ENCODE peak calls at places on chromosomes 7 and 10, in five cellular contexts. V is uterus, X is cardiac muscle cell, T is AG04450, E is left ventricle myocardium inferior. J is an unnamed sample.

GRCh38 chr7:26515462-26515861 is 223.8 kb downstream of the SNX10 start:
- DNase-seq in V (no peak), X (no peak), T (no peak), E (no peak), J (no peak)

GRCh38 chr10:23693398-23693797 is 254.5 kb downstream of the OTUD1 start:
- DNase-seq in V (no peak), X (no peak), T (no peak), E (no peak), J (no peak)

GRCh38 chr10:83978681-83979383 is 160.5 kb upstream of the GHITM start:
- DNase-seq in V (no peak), X (no peak), T (no peak), E (no peak), J (no peak)

GRCh38 chr10:122280156-122280555 is 9.1 kb downstream of the BTBD16 start:
- DNase-seq in V (no peak), X (no peak), T (no peak), E (no peak), J (peak)

GRCh38 chr7:66921396-66921917 is 432 bp downstream of the TMEM248 start:
- DNase-seq in V (peak), X (peak), T (no peak), E (no peak), J (no peak)

GRCh38 chr7:101128040-101128834 is 1.3 kb downstream of the SERPINE1 start:
- DNase-seq in V (no peak), X (no peak), T (no peak), E (no peak), J (no peak)

GRCh38 chr10:101280511-101280910 is 51.2 kb upstream of the LBX1 start:
- DNase-seq in V (no peak), X (no peak), T (no peak), E (no peak), J (no peak)

GRCh38 chr10:675532-675931 is 13.9 kb downstream of the DIP2C start:
- DNase-seq in V (no peak), X (no peak), T (no peak), E (no peak), J (no peak)

GRCh38 chr7:117119192-117119924 is 166.1 kb downstream of the ST7 start:
- DNase-seq in V (peak), X (peak), T (peak), E (peak), J (peak)

GRCh38 chr7:85287126-85287825 is 100.4 kb upstream of the SEMA3D start:
- DNase-seq in V (no peak), X (no peak), T (no peak), E (no peak), J (no peak)

GRCh38 chr10:43627942-43628341 is 20.7 kb downstream of the ZNF32 start:
- DNase-seq in V (no peak), X (no peak), T (no peak), E (no peak), J (no peak)

GRCh38 chr10:46285966-46286620 is 704 bp upstream of the ANTXRL start:
- DNase-seq in V (peak), X (no peak), T (no peak), E (no peak), J (no peak)

GRCh38 chr10:68133553-68133952 is 24.3 kb downstream of the MYPN start:
- DNase-seq in V (no peak), X (no peak), T (no peak), E (no peak), J (no peak)

GRCh38 chr10:120455004-120455403 is 2.0 kb upstream of the PLPP4 start:
- DNase-seq in V (no peak), X (no peak), T (no peak), E (no peak), J (no peak)

GRCh38 chr10:103859161-103860141 is 4.1 kb upstream of the SH3PXD2A start:
- DNase-seq in V (peak), X (peak), T (no peak), E (no peak), J (peak)

GRCh38 chr10:77391605-77392235 is 245.9 kb downstream of the KCNMA1 start:
- DNase-seq in V (peak), X (peak), T (peak), E (peak), J (peak)

GRCh38 chr10:112985701-112986510 is 35.9 kb downstream of the TCF7L2 start:
- DNase-seq in V (peak), X (no peak), T (peak), E (no peak), J (no peak)

GRCh38 chr10:43844236-43844635 is 195.6 kb upstream of the ZNF32 start:
- DNase-seq in V (no peak), X (no peak), T (no peak), E (no peak), J (no peak)

GRCh38 chr10:19843487-19843886 is 27.3 kb downstream of the PLXDC2 start:
- DNase-seq in V (no peak), X (no peak), T (peak), E (no peak), J (no peak)

GRCh38 chr7:92880212-92881090 is 44.1 kb upstream of the CDK6 start:
- DNase-seq in V (no peak), X (peak), T (no peak), E (no peak), J (no peak)

GRCh38 chr10:14625210-14625621 is 149.5 kb downstream of the FAM107B start:
- DNase-seq in V (no peak), X (peak), T (no peak), E (no peak), J (no peak)

GRCh38 chr10:72263613-72264241 is 10.0 kb upstream of the DDIT4 start:
- DNase-seq in V (no peak), X (no peak), T (no peak), E (no peak), J (peak)

GRCh38 chr10:33155720-33156638 is 178.5 kb downstream of the NRP1 start:
- DNase-seq in V (no peak), X (peak), T (peak), E (no peak), J (no peak)

GRCh38 chr10:61166065-61166464 is 222.1 kb upstream of the RHOBTB1 start:
- DNase-seq in V (no peak), X (no peak), T (no peak), E (no peak), J (no peak)

GRCh38 chr7:38846280-38846679 is 62.7 kb downstream of the VPS41 start:
- DNase-seq in V (no peak), X (no peak), T (no peak), E (no peak), J (no peak)

GRCh38 chr7:36261019-36261754 is 108.1 kb downstream of the EEPD1 start:
- DNase-seq in V (no peak), X (no peak), T (peak), E (no peak), J (no peak)

GRCh38 chr10:19683965-19684364 is 132.3 kb upstream of the PLXDC2 start:
- DNase-seq in V (no peak), X (no peak), T (no peak), E (no peak), J (no peak)

GRCh38 chr7:99984593-99984992 is 8.8 kb upstream of the AZGP1 start:
- DNase-seq in V (no peak), X (no peak), T (no peak), E (no peak), J (no peak)

GRCh38 chr7:66735154-66735553 is 5.4 kb upstream of the RABGEF1 start:
- DNase-seq in V (no peak), X (no peak), T (no peak), E (no peak), J (no peak)

GRCh38 chr7:98230746-98231471 is 19.7 kb downstream of the BHLHA15 start:
- DNase-seq in V (no peak), X (no peak), T (no peak), E (no peak), J (no peak)

GRCh38 chr7:48839108-48839507 is 85.2 kb upstream of the CDC14C start:
- DNase-seq in V (no peak), X (no peak), T (no peak), E (no peak), J (no peak)

GRCh38 chr10:96334888-96335526 is 23.8 kb downstream of the OPALIN start:
- DNase-seq in V (no peak), X (peak), T (peak), E (no peak), J (no peak)

GRCh38 chr10:112375721-112376577 is 2.0 kb downstream of the ACSL5 start:
- DNase-seq in V (peak), X (no peak), T (no peak), E (peak), J (peak)

GRCh38 chr7:117034851-117035462 is 81.7 kb downstream of the ST7 start:
- DNase-seq in V (no peak), X (no peak), T (no peak), E (no peak), J (no peak)

DNA sequence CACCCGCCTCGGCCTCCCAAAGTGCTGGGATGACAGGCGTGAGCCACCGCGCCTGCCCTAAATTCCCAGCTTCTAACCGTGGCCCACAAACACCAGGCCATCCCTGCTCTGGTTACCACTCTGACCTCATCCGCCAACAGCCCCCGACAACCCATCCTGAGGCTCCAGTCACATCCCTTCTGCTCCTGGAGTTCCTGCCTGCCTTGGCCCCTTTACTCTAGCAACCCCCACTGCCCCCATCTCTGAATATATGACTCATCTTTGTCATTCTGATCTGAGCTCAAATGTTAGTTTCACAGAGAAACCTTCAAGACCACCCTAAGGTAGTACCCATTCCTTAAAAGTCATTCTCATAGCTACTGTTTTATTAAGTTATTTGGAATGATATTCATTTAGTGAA is 26.6 kb downstream of the RHEB start:
- DNase-seq in V (no peak), X (no peak), T (no peak), E (no peak), J (no peak)
- H3K4me3 ChIP-seq in V (no peak), X (no peak), T (no peak), E (no peak), J (no peak)

DNA sequence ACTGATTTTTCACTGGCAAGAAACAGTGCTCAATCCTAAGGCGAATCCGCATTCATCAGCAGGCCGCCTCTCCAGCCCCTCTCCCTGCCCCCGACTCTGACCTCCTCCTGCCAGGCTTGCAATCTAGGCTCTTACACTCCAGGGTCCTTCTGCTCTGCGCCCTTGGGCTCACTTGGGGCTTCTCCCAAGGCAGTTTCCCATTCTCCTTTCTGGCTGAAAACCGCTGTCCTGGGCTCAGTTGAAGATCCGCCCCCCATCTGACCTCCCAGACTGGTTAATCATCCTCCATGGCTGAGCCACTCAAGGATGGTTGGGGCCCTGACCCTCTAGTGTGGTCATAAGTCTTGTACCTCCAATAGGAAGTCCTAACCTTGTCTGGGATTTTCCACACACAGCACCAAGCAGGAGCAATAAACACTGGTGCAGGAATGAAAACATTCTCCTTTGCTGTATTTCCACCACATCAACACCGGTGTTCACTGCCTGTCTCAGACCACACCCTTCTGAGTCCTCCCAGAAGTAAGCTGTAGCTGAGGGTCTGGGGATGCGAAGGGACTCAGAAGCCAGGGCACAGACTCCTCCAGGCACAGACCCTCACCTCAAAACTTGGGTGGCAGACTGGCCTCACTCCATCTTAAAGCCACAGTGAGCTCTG is 42.4 kb downstream of the TNS3 start:
- DNase-seq in V (no peak), X (no peak), T (peak), E (no peak), J (no peak)
- H3K27ac ChIP-seq in V (peak), X (no peak), T (peak), E (no peak), J (no peak)

GRCh38 chr10:130021373-130021950 is 57.4 kb upstream of the EBF3 start:
- DNase-seq in V (no peak), X (no peak), T (peak), E (no peak), J (no peak)
- H3K4me3 ChIP-seq in V (no peak), X (no peak), T (no peak), E (no peak), J (no peak)

GRCh38 chr7:106243893-106244292 is 40.9 kb downstream of the NAMPT start:
- DNase-seq in V (no peak), X (no peak), T (no peak), E (no peak), J (no peak)

GRCh38 chr7:106249488-106249887 is 35.3 kb downstream of the NAMPT start:
- DNase-seq in V (no peak), X (no peak), T (no peak), E (no peak), J (no peak)

GRCh38 chr7:106246941-106247826 is 37.6 kb downstream of the NAMPT start:
- DNase-seq in V (no peak), X (no peak), T (no peak), E (no peak), J (no peak)

GRCh38 chr7:106248616-106249015 is 36.2 kb downstream of the NAMPT start:
- DNase-seq in V (no peak), X (no peak), T (no peak), E (no peak), J (no peak)

GRCh38 chr7:106247827-106248201 is 37.0 kb downstream of the NAMPT start:
- DNase-seq in V (no peak), X (no peak), T (no peak), E (no peak), J (no peak)
- H3K27ac ChIP-seq in V (no peak), X (no peak), T (no peak), E (no peak), J (no peak)

DNA sequence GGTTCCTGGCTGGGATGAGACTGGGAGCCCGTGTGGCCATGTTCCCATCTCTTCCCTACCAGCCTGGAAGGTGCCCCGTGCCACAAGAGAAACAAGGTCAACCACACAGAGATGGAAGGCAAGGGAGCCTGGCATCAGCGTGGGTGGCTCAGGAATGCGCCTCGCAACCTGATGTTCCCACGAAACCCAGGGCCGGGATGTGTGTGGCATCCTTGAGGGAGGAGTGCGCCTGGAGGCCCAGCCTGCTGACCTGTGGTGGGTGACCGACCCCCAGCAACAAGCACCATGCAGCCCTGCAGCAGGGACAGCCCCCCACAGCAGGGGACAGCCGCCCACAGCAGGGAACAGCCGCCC is 267.2 kb downstream of the ELFN1 start:
- DNase-seq in V (no peak), X (no peak), T (no peak), E (peak), J (no peak)
- H3K4me3 ChIP-seq in V (no peak), X (no peak), T (no peak), E (no peak), J (no peak)

DNA sequence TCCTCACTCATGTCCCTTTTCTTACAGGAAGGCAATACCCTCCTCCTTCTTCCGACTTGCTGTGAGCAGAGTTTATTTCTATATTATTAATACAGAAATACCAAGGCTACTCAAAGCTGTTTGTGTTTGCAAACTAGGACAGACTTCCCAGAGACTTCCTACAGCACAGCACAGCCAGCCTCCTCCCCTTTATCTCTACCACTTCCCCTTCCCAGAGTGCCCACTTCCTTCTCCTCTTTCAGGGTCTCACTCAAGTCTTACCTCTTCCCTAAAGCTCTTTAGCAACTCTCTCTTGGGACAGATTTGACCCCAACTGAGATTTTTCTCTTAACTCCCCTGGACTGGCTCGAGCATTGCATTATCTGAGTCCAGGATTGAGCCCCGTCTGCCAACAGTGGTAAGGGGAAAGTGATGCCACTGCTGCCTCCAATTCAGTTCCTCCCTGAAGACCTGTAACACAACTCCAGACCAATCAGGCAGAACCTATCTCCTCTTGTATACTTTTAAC is 5.5 kb upstream of the LRGUK start:
- DNase-seq in V (no peak), X (no peak), T (no peak), E (no peak), J (no peak)
- H3K27ac ChIP-seq in V (no peak), X (no peak), T (no peak), E (no peak), J (no peak)

DNA sequence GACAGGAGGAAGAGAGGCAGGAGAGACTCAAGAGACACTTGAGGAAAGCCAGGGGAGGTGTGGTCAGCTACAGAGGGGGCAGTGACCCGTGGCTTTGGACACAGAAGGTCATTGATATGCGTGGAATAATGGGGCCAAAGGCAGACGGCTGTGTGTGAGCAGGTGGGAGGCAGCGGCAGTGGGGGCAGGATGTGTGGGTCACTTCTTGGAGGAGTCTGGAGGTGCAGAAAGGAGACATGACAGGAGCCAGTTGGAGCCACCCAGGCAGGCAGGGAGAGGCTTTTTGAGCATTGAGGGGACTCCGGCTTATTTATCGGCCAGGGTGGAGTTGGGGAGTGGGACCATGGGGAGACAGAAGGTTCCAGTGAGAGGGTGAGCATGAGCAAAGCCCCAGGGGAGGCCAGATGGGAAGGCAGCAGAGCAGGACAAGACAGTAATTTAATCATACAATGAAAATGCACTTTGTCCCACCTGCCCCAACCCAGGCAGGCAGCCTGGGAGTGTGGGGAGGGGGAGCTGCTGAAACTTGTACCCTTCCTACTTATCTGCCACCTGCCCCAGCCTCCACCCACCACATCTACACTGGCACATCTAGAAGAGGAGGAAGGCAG is 5.0 kb downstream of the LDB3 start:
- DNase-seq in V (no peak), X (no peak), T (no peak), E (no peak), J (no peak)
- H3K4me3 ChIP-seq in V (no peak), X (peak), T (no peak), E (peak), J (peak)

GRCh38 chr7:5287802-5288201 is 5.1 kb downstream of the SLC29A4 start:
- DNase-seq in V (no peak), X (no peak), T (no peak), E (no peak), J (no peak)

GRCh38 chr7:5284304-5285281 is 1.9 kb downstream of the SLC29A4 start:
- DNase-seq in V (no peak), X (peak), T (no peak), E (no peak), J (no peak)

GRCh38 chr7:5291301-5291700 is 8.6 kb downstream of the SLC29A4 start:
- DNase-seq in V (no peak), X (no peak), T (no peak), E (no peak), J (no peak)

GRCh38 chr7:5286933-5287332 is 4.2 kb downstream of the SLC29A4 start:
- DNase-seq in V (no peak), X (no peak), T (no peak), E (no peak), J (no peak)

GRCh38 chr7:5289345-5289744 is 6.6 kb downstream of the SLC29A4 start:
- DNase-seq in V (no peak), X (no peak), T (no peak), E (no peak), J (no peak)
- H3K27ac ChIP-seq in V (no peak), X (no peak), T (no peak), E (no peak), J (no peak)

J was measured in gastrocnemius medialis.